ENCODE peak calls at places on chromosomes 12 and 14, in ten cellular contexts. D is ovary, N is stomach, J is spleen, H is IMR-90, P is endothelial cell of umbilical vein, W is A549, M is NB4, I is esophagus muscularis mucosa, Z is uterus. A is an unnamed sample.

GRCh38 chr12:113818833-113819232 is 147.3 kb downstream of the RBM19 start:
- DNase-seq in D (no peak), N (no peak), J (no peak), H (no peak), P (no peak), W (peak), M (peak), I (no peak), Z (no peak), A (peak)

GRCh38 chr12:87185367-87185766 is 843.8 kb downstream of the C12orf50 start:
- DNase-seq in D (no peak), N (no peak), J (no peak), H (no peak), P (no peak), W (no peak), M (no peak), I (no peak), Z (no peak), A (no peak)

GRCh38 chr12:62995097-62995496 is 60.1 kb upstream of the PPM1H start:
- DNase-seq in D (no peak), N (no peak), J (no peak), H (no peak), P (no peak), W (no peak), M (no peak), I (no peak), Z (no peak), A (no peak)

GRCh38 chr14:33464563-33464962 is 486.3 kb downstream of the EGLN3 start:
- DNase-seq in D (no peak), N (no peak), J (no peak), H (no peak), P (no peak), W (no peak), M (no peak), I (no peak), Z (no peak), A (no peak)

GRCh38 chr14:100610511-100611217 is 23.4 kb upstream of the BEGAIN start:
- DNase-seq in D (no peak), N (no peak), J (no peak), H (peak), P (no peak), W (peak), M (no peak), I (no peak), Z (no peak), A (peak)

GRCh38 chr14:58904771-58905170 is 267.0 kb downstream of the DACT1 start:
- DNase-seq in D (no peak), N (no peak), J (no peak), H (no peak), P (no peak), W (no peak), M (no peak), I (no peak), Z (no peak), A (no peak)

GRCh38 chr12:3076730-3077571 is at the start of gene TSPAN9:
- DNase-seq in D (peak), N (peak), J (peak), H (peak), P (peak), W (peak), M (peak), I (no peak), Z (peak), A (peak)

GRCh38 chr14:85191986-85192385 is 338.0 kb upstream of the FLRT2 start:
- DNase-seq in D (no peak), N (no peak), J (no peak), H (no peak), P (no peak), W (no peak), M (no peak), I (no peak), Z (no peak), A (no peak)

GRCh38 chr14:79369359-79370332 is 841.7 kb downstream of the DIO2 start:
- DNase-seq in D (no peak), N (no peak), J (no peak), H (peak), P (peak), W (peak), M (peak), I (no peak), Z (peak), A (peak)

GRCh38 chr14:51504626-51505025 is 147.1 kb upstream of the FRMD6 start:
- DNase-seq in D (no peak), N (no peak), J (no peak), H (no peak), P (no peak), W (no peak), M (no peak), I (no peak), Z (no peak), A (no peak)

GRCh38 chr12:34391771-34392581 is 369.7 kb downstream of the ALG10 start:
- DNase-seq in D (no peak), N (peak), J (peak), H (no peak), P (no peak), W (no peak), M (no peak), I (peak), Z (no peak), A (no peak)

GRCh38 chr12:34406996-34407300 is 384.7 kb downstream of the ALG10 start:
- DNase-seq in D (peak), N (no peak), J (no peak), H (no peak), P (no peak), W (no peak), M (no peak), I (no peak), Z (peak), A (no peak)

DNA sequence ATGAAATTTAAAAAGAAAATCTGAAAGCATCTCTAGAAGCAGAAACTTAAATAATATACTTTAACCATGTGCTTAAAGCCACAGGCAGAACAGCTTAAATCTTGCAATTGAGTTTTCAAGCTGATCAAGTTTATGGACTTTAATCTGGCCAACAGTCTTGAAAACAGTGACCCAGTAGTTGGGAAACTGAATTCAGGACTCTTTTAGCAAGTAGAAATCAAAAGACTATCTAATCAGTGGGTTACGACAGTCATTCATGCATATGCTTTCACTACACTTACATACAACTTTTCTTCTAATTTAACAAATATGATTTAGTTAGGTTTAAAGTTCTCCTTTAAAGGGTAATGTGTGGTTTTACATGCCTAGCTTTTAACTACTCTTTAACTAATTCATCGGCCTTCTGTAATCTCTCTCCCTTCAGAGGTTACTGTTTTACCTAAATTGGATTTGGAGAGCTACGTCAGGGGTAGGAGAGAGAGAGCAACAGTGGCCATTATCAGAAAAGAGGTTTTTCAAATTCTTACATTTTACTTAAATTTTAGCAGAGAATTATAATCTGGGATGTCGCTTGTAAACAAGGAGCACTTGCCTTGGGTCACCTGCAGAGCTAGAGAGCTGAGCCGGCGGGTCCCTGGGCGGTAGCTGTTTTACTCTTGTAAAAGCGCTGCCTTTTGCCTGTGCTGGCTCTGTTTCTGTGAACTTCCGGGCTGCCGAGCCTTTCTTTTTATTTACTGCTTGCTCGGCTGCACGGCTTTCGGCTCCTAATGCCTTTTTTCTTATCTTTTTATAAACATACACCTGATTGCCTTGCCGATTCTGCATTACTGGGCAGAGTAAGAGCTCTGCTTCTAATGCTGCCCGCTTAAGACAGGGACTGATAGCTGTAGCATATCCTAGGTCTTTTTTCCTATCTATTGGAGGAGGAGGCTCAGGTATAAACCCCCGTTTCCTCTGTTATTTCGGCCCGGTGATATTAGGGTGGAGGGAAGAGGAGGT is 17.4 kb upstream of the LYZ start:
- DNase-seq in D (peak), N (peak), J (peak), H (peak), P (peak), W (no peak), M (peak), I (no peak), Z (no peak), A (no peak)
- TF ChIP-seq POLR2A in D (no peak), N (no peak), J (no peak), H (no peak), P (no peak), W (no peak), M (no peak), I (no peak), Z (no peak), A (no peak)

GRCh38 chr14:39181026-39181692 is 6.1 kb downstream of the PNN start:
- DNase-seq in D (no peak), N (no peak), J (no peak), H (no peak), P (no peak), W (no peak), M (no peak), I (no peak), Z (no peak), A (no peak)
- TF ChIP-seq POLR2A in D (no peak), N (no peak), J (no peak), H (peak), P (peak), W (no peak), M (peak), I (no peak), Z (no peak), A (no peak)

GRCh38 chr12:122021822-122022392 is at the start of gene BCL7A:
- DNase-seq in D (peak), N (peak), J (peak), H (peak), P (peak), W (peak), M (peak), I (no peak), Z (peak), A (peak)

GRCh38 chr12:122022393-122023338 is 982 bp downstream of the BCL7A start:
- DNase-seq in D (peak), N (peak), J (peak), H (no peak), P (no peak), W (peak), M (peak), I (no peak), Z (no peak), A (no peak)

GRCh38 chr12:122024132-122024785 is 2.6 kb downstream of the BCL7A start:
- DNase-seq in D (no peak), N (no peak), J (no peak), H (peak), P (no peak), W (no peak), M (no peak), I (no peak), Z (no peak), A (no peak)

GRCh38 chr12:122021193-122021821 is 377 bp upstream of the BCL7A start:
- DNase-seq in D (peak), N (no peak), J (peak), H (no peak), P (peak), W (no peak), M (peak), I (no peak), Z (peak), A (no peak)

DNA sequence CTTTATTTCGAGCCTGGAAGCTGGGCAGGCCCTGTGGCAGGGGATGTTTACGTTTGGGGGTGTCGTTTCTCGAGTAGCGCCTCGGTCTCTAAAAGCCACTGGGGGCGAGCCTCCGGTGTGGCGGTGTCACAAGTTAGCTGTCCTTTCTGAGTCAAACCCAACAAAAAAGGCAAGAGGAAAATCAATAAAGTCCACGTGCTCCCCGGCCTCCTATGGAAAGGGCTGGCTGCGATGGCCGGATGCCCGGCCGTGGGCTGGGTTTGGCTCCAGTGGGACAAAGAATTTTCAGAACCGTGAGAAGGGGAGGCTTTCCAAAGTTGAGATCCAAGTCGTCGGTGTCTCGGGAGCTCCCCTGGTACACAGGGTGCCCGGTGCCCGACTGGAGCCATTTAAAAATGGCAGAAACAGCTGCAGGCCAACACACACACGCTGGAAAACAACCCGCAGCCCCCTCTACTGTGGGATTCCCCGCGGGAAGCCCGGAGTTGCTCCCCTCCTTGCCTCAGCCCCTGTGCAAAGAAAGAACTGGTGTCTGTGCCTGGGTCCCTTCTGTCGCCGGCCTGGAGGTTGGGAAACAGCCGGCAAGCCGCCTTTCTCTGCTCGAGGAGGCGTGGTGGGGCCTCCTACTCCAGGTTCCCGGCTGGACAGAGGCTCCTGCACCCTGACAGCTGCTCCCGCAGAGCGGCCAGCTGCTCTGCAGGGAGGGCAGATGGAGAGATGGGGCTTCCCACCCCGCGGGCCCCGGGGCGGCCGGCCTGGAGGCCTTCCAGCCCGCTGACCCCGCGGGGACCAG is 1.9 kb downstream of the BCL7A start:
- DNase-seq in D (peak), N (peak), J (peak), H (peak), P (peak), W (peak), M (no peak), I (peak), Z (peak), A (no peak)
- TF ChIP-seq POLR2A in D (no peak), N (no peak), J (no peak), H (no peak), P (no peak), W (no peak), M (no peak), I (no peak), Z (peak), A (no peak)

GRCh38 chr14:24141030-24141880 is at the start of gene EMC9:
- DNase-seq in D (peak), N (peak), J (peak), H (peak), P (peak), W (peak), M (peak), I (peak), Z (peak), A (peak)
- TF ChIP-seq POLR2A in D (peak), N (peak), J (no peak), H (peak), P (peak), W (peak), M (peak), I (peak), Z (peak), A (peak)